ENCODE peak calls at places on chromosomes 13 and 19, in six cellular contexts. J is right atrium auricular region, R is prostate gland, K is GM12865, V is colonic mucosa, D is tibial nerve. G is an unnamed sample.

GRCh38 chr13:114000151-114001040 is 26.5 kb upstream of the C13orf46 start:
- DNase-seq in J (no peak), R (no peak), K (no peak), V (no peak), D (no peak), G (no peak)

GRCh38 chr13:95754069-95754468 is 77.1 kb downstream of the DNAJC3 start:
- DNase-seq in J (no peak), R (no peak), K (no peak), V (no peak), D (no peak), G (peak; percentile 14)

GRCh38 chr13:39941236-39941635 is 285.8 kb downstream of the COG6 start:
- DNase-seq in J (no peak), R (no peak), K (no peak), V (no peak), D (no peak), G (no peak)

GRCh38 chr13:71864094-71864980 is 2.7 kb downstream of the DACH1 start:
- DNase-seq in J (no peak), R (peak; percentile 85), K (no peak), V (peak; percentile 91), D (peak; percentile 11), G (peak; percentile 65)

GRCh38 chr19:8332976-8333770 is 9.9 kb downstream of the KANK3 start:
- DNase-seq in J (no peak), R (no peak), K (no peak), V (no peak), D (no peak), G (no peak)

GRCh38 chr13:79647518-79647917 is 166.6 kb downstream of the NDFIP2 start:
- DNase-seq in J (no peak), R (peak; percentile 80), K (no peak), V (no peak), D (no peak), G (no peak)

GRCh38 chr19:53910170-53910518 is 1.1 kb downstream of the CACNG7 start:
- DNase-seq in J (no peak), R (no peak), K (no peak), V (no peak), D (no peak), G (no peak)

GRCh38 chr13:97440598-97440997 is 6.6 kb downstream of the RAP2A start:
- DNase-seq in J (no peak), R (no peak), K (no peak), V (no peak), D (no peak), G (no peak)

GRCh38 chr13:107277911-107278310 is 710.0 kb upstream of the ARGLU1 start:
- DNase-seq in J (no peak), R (no peak), K (no peak), V (no peak), D (no peak), G (no peak)

GRCh38 chr13:93981578-93981977 is 497.9 kb downstream of the DCT start:
- DNase-seq in J (no peak), R (no peak), K (no peak), V (no peak), D (no peak), G (no peak)

DNA sequence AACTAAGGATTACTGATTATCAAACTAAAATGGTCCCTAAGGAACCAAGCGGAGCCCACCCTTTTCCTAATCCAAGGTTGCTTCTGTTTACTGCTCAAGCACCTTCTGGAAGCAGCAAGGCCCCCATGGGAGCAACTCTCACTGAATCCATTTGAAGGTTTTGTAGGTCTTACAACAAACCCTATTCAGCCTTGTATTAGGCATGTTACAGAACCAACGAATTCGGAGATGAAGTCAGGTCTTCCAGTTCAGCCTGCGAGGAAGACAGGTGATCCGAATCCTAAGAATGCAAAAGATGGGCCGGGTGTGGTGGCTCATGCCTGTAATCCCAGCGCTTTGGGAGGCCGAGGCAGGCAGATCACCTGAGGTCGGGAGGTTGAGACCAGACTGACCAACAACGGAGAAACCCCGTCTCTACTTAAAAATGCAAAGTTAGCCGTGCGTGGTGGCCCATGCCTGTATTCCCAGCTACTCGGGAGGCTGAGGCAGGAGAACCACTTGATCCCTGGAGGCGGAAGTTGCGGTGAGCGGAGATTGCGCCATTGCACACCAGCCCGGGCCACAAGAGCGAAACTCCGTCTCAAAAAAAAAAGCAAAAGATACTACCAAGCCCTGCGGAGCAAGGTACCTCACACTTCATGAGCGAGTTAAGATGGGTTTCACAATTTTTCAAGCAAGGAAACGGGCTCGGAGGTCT is 744 bp downstream of the ZAR1L start:
- DNase-seq in J (no peak), R (no peak), K (no peak), V (peak; percentile 29), D (peak; percentile 15), G (peak; percentile 98)
- H3K4me3 ChIP-seq in J (no peak overlapping the region), R (peak overlapping the region; percentile 61), K (peak overlapping the region; percentile 75), V (no peak overlapping the region), D (peak overlapping the region; percentile 75), G (no peak overlapping the region)

GRCh38 chr13:51175639-51176038 is 46.6 kb upstream of the FAM124A start:
- DNase-seq in J (no peak), R (no peak), K (no peak), V (no peak), D (no peak), G (no peak)

GRCh38 chr13:51179432-51179971 is 42.7 kb upstream of the FAM124A start:
- DNase-seq in J (no peak), R (no peak), K (no peak), V (no peak), D (no peak), G (no peak)

GRCh38 chr13:51178456-51179074 is 43.6 kb upstream of the FAM124A start:
- DNase-seq in J (no peak), R (no peak), K (no peak), V (no peak), D (no peak), G (no peak)

GRCh38 chr13:51177188-51177587 is 45.0 kb upstream of the FAM124A start:
- DNase-seq in J (no peak), R (no peak), K (no peak), V (no peak), D (no peak), G (no peak)

GRCh38 chr13:51175001-51175400 is 47.2 kb upstream of the FAM124A start:
- DNase-seq in J (no peak), R (no peak), K (no peak), V (no peak), D (no peak), G (no peak)
- TF ChIP-seq CTCF in J (no peak), R (no peak), K (no peak), V (no peak), D (no peak), G (no peak)

DNA sequence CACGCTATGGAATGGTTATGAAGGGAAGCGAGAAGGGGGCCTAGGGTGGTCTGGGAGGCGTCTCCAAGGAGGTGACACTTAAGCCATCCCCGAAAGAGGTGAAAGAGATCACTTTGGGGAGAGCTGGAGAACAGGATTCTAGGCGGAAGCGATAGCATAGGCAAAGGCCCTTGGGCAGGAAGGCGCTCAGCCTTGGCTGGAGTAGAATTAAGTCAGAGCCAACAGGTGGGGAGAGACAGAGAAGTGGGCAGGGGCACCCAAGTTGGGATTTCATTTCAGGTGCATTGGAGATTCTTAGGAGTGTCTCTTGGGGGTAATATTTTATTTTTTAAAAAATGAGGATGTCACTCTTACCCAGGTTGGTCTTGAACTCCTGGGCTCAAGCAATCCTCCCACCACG is 9.6 kb downstream of the SNRPD2 start:
- DNase-seq in J (no peak), R (no peak), K (no peak), V (no peak), D (no peak), G (no peak)
- H3K4me3 ChIP-seq in J (no peak overlapping the region), R (peak overlapping the region; percentile 26), K (no peak overlapping the region), V (no peak overlapping the region), D (no peak overlapping the region), G (no peak overlapping the region)

GRCh38 chr19:43504426-43505185 is at the start of gene PHLDB3:
- DNase-seq in J (no peak), R (peak; percentile 70), K (peak; percentile 46), V (peak; percentile 61), D (no peak), G (no peak)
- TF ChIP-seq CTCF in J (no peak), R (no peak), K (no peak), V (no peak), D (no peak), G (no peak)

GRCh38 chr13:61204025-61204424 is 211.6 kb downstream of the PCDH20 start:
- DNase-seq in J (no peak), R (no peak), K (no peak), V (no peak), D (no peak), G (no peak)

GRCh38 chr13:61202042-61202441 is 213.6 kb downstream of the PCDH20 start:
- DNase-seq in J (no peak), R (no peak), K (no peak), V (no peak), D (no peak), G (no peak)
- H3K4me3 ChIP-seq in J (no peak overlapping the region), R (no peak overlapping the region), K (no peak overlapping the region), V (no peak overlapping the region), D (no peak overlapping the region), G (no peak overlapping the region)

DNA sequence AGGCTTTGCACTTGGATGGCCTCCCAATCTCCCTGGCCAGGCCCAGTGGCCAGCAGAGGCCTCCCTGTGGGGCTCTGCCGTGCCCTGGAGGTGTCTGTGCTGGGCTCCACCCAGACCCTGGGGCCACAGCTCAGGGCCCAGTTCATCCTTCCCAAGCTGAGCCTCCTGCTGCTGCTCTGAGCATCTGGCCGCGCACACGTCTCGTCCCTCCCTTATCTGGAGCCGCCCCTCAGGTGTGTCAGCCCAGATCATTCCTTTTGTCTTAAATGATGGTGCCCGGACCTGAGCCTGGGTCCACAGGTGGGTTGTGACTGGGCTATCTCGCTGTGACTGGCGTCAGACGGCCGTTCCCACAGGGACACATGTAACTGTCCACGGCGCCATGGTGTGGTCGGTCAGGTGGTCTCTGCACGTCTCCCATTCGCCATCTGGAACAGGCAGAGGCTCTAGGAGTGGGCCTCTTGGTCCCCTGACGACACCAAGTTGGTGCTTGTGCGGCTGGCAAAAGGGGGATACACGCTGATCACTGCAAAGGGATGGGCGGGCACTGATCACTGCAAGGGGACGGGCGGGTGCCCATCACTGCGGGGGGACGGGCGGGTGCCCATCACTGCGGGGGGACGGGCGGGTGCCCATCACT is 14.3 kb upstream of the ZNF554 start:
- DNase-seq in J (no peak), R (no peak), K (no peak), V (no peak), D (no peak), G (no peak)
- TF ChIP-seq CTCF in J (no peak), R (no peak), K (no peak), V (no peak), D (no peak), G (no peak)

G was measured in HL-60.